ENCODE peak calls at places on chromosome 6, in eight cellular contexts. One of them, this sample, is unnamed.

GRCh38 chr6:47061631-47062300 is 19.6 kb upstream of the ADGRF1 start:
- DNase-seq in activated T-cell treated with anti-CD3 and anti-CD28 coated beads, Interleukin-2, amount 50 U/mL, for 48 hours: no peak
- DNase-seq in naive thymus-derived CD8-positive, alpha-beta T cell: no peak
- DNase-seq in mesenteric fat pad: no peak
- DNase-seq in posterior cingulate gyrus: no peak
- DNase-seq in Kasumi-1: no peak
- DNase-seq in WTC11: no peak
- DNase-seq in KG1: no peak
- DNase-seq in this sample: no peak

GRCh38 chr6:79440590-79440989 is 96.6 kb downstream of the LCA5 start:
- DNase-seq in KG1: no peak
- DNase-seq in Kasumi-1: no peak
- DNase-seq in mesenteric fat pad: no peak
- DNase-seq in posterior cingulate gyrus: no peak
- DNase-seq in WTC11: no peak
- DNase-seq in activated T-cell treated with anti-CD3 and anti-CD28 coated beads, Interleukin-2, amount 50 U/mL, for 48 hours: no peak
- DNase-seq in naive thymus-derived CD8-positive, alpha-beta T cell: no peak
- DNase-seq in this sample: no peak

GRCh38 chr6:4774715-4775590 is 1.3 kb upstream of the CDYL start:
- DNase-seq in WTC11: peak; percentile 49
- DNase-seq in Kasumi-1: peak; percentile 47
- DNase-seq in mesenteric fat pad: peak; percentile 91
- DNase-seq in posterior cingulate gyrus: no peak
- DNase-seq in KG1: no peak
- DNase-seq in naive thymus-derived CD8-positive, alpha-beta T cell: peak; percentile 47
- DNase-seq in activated T-cell treated with anti-CD3 and anti-CD28 coated beads, Interleukin-2, amount 50 U/mL, for 48 hours: peak; percentile 30
- DNase-seq in this sample: peak; percentile 68

GRCh38 chr6:162602759-162603158 is 124.8 kb downstream of the PRKN start:
- DNase-seq in mesenteric fat pad: no peak
- DNase-seq in posterior cingulate gyrus: no peak
- DNase-seq in KG1: no peak
- DNase-seq in WTC11: no peak
- DNase-seq in activated T-cell treated with anti-CD3 and anti-CD28 coated beads, Interleukin-2, amount 50 U/mL, for 48 hours: no peak
- DNase-seq in Kasumi-1: no peak
- DNase-seq in naive thymus-derived CD8-positive, alpha-beta T cell: no peak
- DNase-seq in this sample: no peak

GRCh38 chr6:152401978-152402377 is 235.2 kb downstream of the SYNE1 start:
- DNase-seq in KG1: no peak
- DNase-seq in posterior cingulate gyrus: no peak
- DNase-seq in mesenteric fat pad: no peak
- DNase-seq in naive thymus-derived CD8-positive, alpha-beta T cell: no peak
- DNase-seq in WTC11: no peak
- DNase-seq in activated T-cell treated with anti-CD3 and anti-CD28 coated beads, Interleukin-2, amount 50 U/mL, for 48 hours: no peak
- DNase-seq in Kasumi-1: no peak
- DNase-seq in this sample: no peak

GRCh38 chr6:55819811-55820210 is 55.6 kb downstream of the BMP5 start:
- DNase-seq in Kasumi-1: no peak
- DNase-seq in posterior cingulate gyrus: no peak
- DNase-seq in KG1: no peak
- DNase-seq in mesenteric fat pad: no peak
- DNase-seq in activated T-cell treated with anti-CD3 and anti-CD28 coated beads, Interleukin-2, amount 50 U/mL, for 48 hours: no peak
- DNase-seq in naive thymus-derived CD8-positive, alpha-beta T cell: no peak
- DNase-seq in WTC11: no peak
- DNase-seq in this sample: no peak

GRCh38 chr6:5068153-5068751 is 16.9 kb upstream of the PPP1R3G start:
- DNase-seq in WTC11: no peak
- DNase-seq in posterior cingulate gyrus: no peak
- DNase-seq in naive thymus-derived CD8-positive, alpha-beta T cell: no peak
- DNase-seq in mesenteric fat pad: no peak
- DNase-seq in KG1: no peak
- DNase-seq in Kasumi-1: no peak
- DNase-seq in activated T-cell treated with anti-CD3 and anti-CD28 coated beads, Interleukin-2, amount 50 U/mL, for 48 hours: no peak
- DNase-seq in this sample: no peak

GRCh38 chr6:143514996-143515760 is 3.7 kb upstream of the FUCA2 start:
- DNase-seq in posterior cingulate gyrus: peak; percentile 45
- DNase-seq in naive thymus-derived CD8-positive, alpha-beta T cell: no peak
- DNase-seq in WTC11: no peak
- DNase-seq in mesenteric fat pad: no peak
- DNase-seq in Kasumi-1: no peak
- DNase-seq in activated T-cell treated with anti-CD3 and anti-CD28 coated beads, Interleukin-2, amount 50 U/mL, for 48 hours: no peak
- DNase-seq in KG1: no peak
- DNase-seq in this sample: peak; percentile 48

GRCh38 chr6:169445227-169445626 is 191.6 kb upstream of the THBS2 start:
- DNase-seq in mesenteric fat pad: no peak
- DNase-seq in KG1: no peak
- DNase-seq in naive thymus-derived CD8-positive, alpha-beta T cell: no peak
- DNase-seq in Kasumi-1: no peak
- DNase-seq in activated T-cell treated with anti-CD3 and anti-CD28 coated beads, Interleukin-2, amount 50 U/mL, for 48 hours: no peak
- DNase-seq in posterior cingulate gyrus: no peak
- DNase-seq in WTC11: no peak
- DNase-seq in this sample: no peak

GRCh38 chr6:127992144-127992543 is 91.3 kb upstream of the THEMIS start:
- DNase-seq in WTC11: no peak
- DNase-seq in mesenteric fat pad: no peak
- DNase-seq in naive thymus-derived CD8-positive, alpha-beta T cell: no peak
- DNase-seq in activated T-cell treated with anti-CD3 and anti-CD28 coated beads, Interleukin-2, amount 50 U/mL, for 48 hours: no peak
- DNase-seq in posterior cingulate gyrus: no peak
- DNase-seq in Kasumi-1: no peak
- DNase-seq in KG1: no peak
- DNase-seq in this sample: no peak

GRCh38 chr6:156686429-156686939 is 90.7 kb upstream of the ARID1B start:
- DNase-seq in Kasumi-1: peak; percentile 88
- DNase-seq in naive thymus-derived CD8-positive, alpha-beta T cell: no peak
- DNase-seq in posterior cingulate gyrus: no peak
- DNase-seq in mesenteric fat pad: no peak
- DNase-seq in KG1: peak; percentile 54
- DNase-seq in WTC11: peak; percentile 41
- DNase-seq in activated T-cell treated with anti-CD3 and anti-CD28 coated beads, Interleukin-2, amount 50 U/mL, for 48 hours: no peak
- DNase-seq in this sample: peak; percentile 49

GRCh38 chr6:169838291-169839028 is 87.0 kb downstream of the ERMARD start:
- DNase-seq in WTC11: no peak
- DNase-seq in posterior cingulate gyrus: no peak
- DNase-seq in KG1: no peak
- DNase-seq in Kasumi-1: no peak
- DNase-seq in mesenteric fat pad: peak; percentile 79
- DNase-seq in naive thymus-derived CD8-positive, alpha-beta T cell: no peak
- DNase-seq in activated T-cell treated with anti-CD3 and anti-CD28 coated beads, Interleukin-2, amount 50 U/mL, for 48 hours: peak; percentile 10
- DNase-seq in this sample: no peak

GRCh38 chr6:22149501-22150490 is 147.0 kb downstream of the PRL start:
- DNase-seq in WTC11: no peak
- DNase-seq in naive thymus-derived CD8-positive, alpha-beta T cell: no peak
- DNase-seq in posterior cingulate gyrus: no peak
- DNase-seq in Kasumi-1: no peak
- DNase-seq in KG1: no peak
- DNase-seq in mesenteric fat pad: no peak
- DNase-seq in activated T-cell treated with anti-CD3 and anti-CD28 coated beads, Interleukin-2, amount 50 U/mL, for 48 hours: no peak
- DNase-seq in this sample: no peak

GRCh38 chr6:36094786-36095496 is 35.4 kb upstream of the MAPK13 start:
- DNase-seq in posterior cingulate gyrus: peak; percentile 88
- DNase-seq in mesenteric fat pad: peak; percentile 94
- DNase-seq in Kasumi-1: peak; percentile 65
- DNase-seq in KG1: peak; percentile 68
- DNase-seq in activated T-cell treated with anti-CD3 and anti-CD28 coated beads, Interleukin-2, amount 50 U/mL, for 48 hours: peak; percentile 86
- DNase-seq in WTC11: peak; percentile 77
- DNase-seq in naive thymus-derived CD8-positive, alpha-beta T cell: peak; percentile 78
- DNase-seq in this sample: peak; percentile 88

GRCh38 chr6:25166955-25167753 is 112.0 kb upstream of the CARMIL1 start:
- DNase-seq in Kasumi-1: no peak
- DNase-seq in activated T-cell treated with anti-CD3 and anti-CD28 coated beads, Interleukin-2, amount 50 U/mL, for 48 hours: no peak
- DNase-seq in mesenteric fat pad: no peak
- DNase-seq in KG1: no peak
- DNase-seq in WTC11: no peak
- DNase-seq in naive thymus-derived CD8-positive, alpha-beta T cell: no peak
- DNase-seq in posterior cingulate gyrus: no peak
- DNase-seq in this sample: no peak

GRCh38 chr6:130849501-130850039 is 22.4 kb downstream of the SMLR1 start:
- DNase-seq in posterior cingulate gyrus: no peak
- DNase-seq in WTC11: no peak
- DNase-seq in KG1: no peak
- DNase-seq in Kasumi-1: no peak
- DNase-seq in naive thymus-derived CD8-positive, alpha-beta T cell: no peak
- DNase-seq in activated T-cell treated with anti-CD3 and anti-CD28 coated beads, Interleukin-2, amount 50 U/mL, for 48 hours: no peak
- DNase-seq in mesenteric fat pad: no peak
- DNase-seq in this sample: no peak

GRCh38 chr6:90044833-90045337 is 150.6 kb downstream of the GJA10 start:
- DNase-seq in KG1: no peak
- DNase-seq in WTC11: no peak
- DNase-seq in posterior cingulate gyrus: no peak
- DNase-seq in activated T-cell treated with anti-CD3 and anti-CD28 coated beads, Interleukin-2, amount 50 U/mL, for 48 hours: no peak
- DNase-seq in mesenteric fat pad: no peak
- DNase-seq in Kasumi-1: no peak
- DNase-seq in naive thymus-derived CD8-positive, alpha-beta T cell: no peak
- DNase-seq in this sample: no peak

GRCh38 chr6:149508485-149508884 is 23.7 kb upstream of the ZC3H12D start:
- DNase-seq in Kasumi-1: no peak
- DNase-seq in naive thymus-derived CD8-positive, alpha-beta T cell: peak; percentile 70
- DNase-seq in mesenteric fat pad: no peak
- DNase-seq in KG1: no peak
- DNase-seq in posterior cingulate gyrus: no peak
- DNase-seq in WTC11: no peak
- DNase-seq in activated T-cell treated with anti-CD3 and anti-CD28 coated beads, Interleukin-2, amount 50 U/mL, for 48 hours: no peak
- DNase-seq in this sample: no peak

GRCh38 chr6:138569970-138570715 is 70.8 kb upstream of the NHSL1 start:
- DNase-seq in mesenteric fat pad: no peak
- DNase-seq in activated T-cell treated with anti-CD3 and anti-CD28 coated beads, Interleukin-2, amount 50 U/mL, for 48 hours: no peak
- DNase-seq in posterior cingulate gyrus: no peak
- DNase-seq in Kasumi-1: no peak
- DNase-seq in KG1: no peak
- DNase-seq in naive thymus-derived CD8-positive, alpha-beta T cell: no peak
- DNase-seq in WTC11: no peak
- DNase-seq in this sample: no peak

GRCh38 chr6:155807243-155807642 is 351.6 kb upstream of the NOX3 start:
- DNase-seq in naive thymus-derived CD8-positive, alpha-beta T cell: no peak
- DNase-seq in WTC11: no peak
- DNase-seq in KG1: no peak
- DNase-seq in activated T-cell treated with anti-CD3 and anti-CD28 coated beads, Interleukin-2, amount 50 U/mL, for 48 hours: no peak
- DNase-seq in mesenteric fat pad: no peak
- DNase-seq in posterior cingulate gyrus: no peak
- DNase-seq in Kasumi-1: no peak
- DNase-seq in this sample: no peak